ENCODE peak calls at places on chromosomes 6 and 20, in ten cellular contexts. G is type B pancreatic cell; C is astrocyte of the spinal cord; X is Daoy; E is KG1; F is activated T-cell treated with anti-CD3 and anti-CD28 coated beads, Interleukin-2, amount 50 U/mL, for 4 hours; L is Kasumi-1; N is activated CD4-positive, alpha-beta memory T cell treated with anti-CD3 and anti-CD28 coated beads for 36 hours; W is EL; T is NCI-H1105. Y is an unnamed sample.
A peak's percentile ranks its signal among the peaks of the same experiment; 100 is the strongest.

GRCh38 chr6:116522896-116523295 is 11.5 kb downstream of the CALHM5 start:
- DNase-seq in L (no peak), C (no peak), T (no peak), F (no peak), X (no peak), E (no peak), G (no peak), N (no peak), W (no peak), Y (no peak)

GRCh38 chr6:151477726-151478125 is 16.1 kb upstream of the CCDC170 start:
- DNase-seq in X (no peak), E (no peak), G (no peak), N (no peak), W (no peak), T (no peak), C (no peak), L (no peak), F (no peak), Y (no peak)

GRCh38 chr6:49327005-49327404 is 136.0 kb downstream of the MMUT start:
- DNase-seq in X (no peak), L (no peak), C (peak; percentile 21), G (no peak), E (no peak), N (no peak), T (no peak), F (no peak), W (no peak), Y (no peak)

GRCh38 chr6:157020398-157021266 is 243.5 kb downstream of the ARID1B start:
- DNase-seq in C (peak; percentile 53), T (peak; percentile 73), W (peak; percentile 72), L (peak; percentile 75), G (no peak), E (peak; percentile 72), N (peak; percentile 76), F (peak; percentile 46), X (peak; percentile 82), Y (peak; percentile 79)

GRCh38 chr20:11671015-11671511 is 246.6 kb upstream of the BTBD3 start:
- DNase-seq in W (no peak), L (no peak), C (no peak), F (no peak), N (no peak), T (no peak), G (no peak), X (no peak), E (no peak), Y (no peak)

GRCh38 chr6:116144590-116144989 is 18.7 kb upstream of the COL10A1 start:
- DNase-seq in C (peak; percentile 89), T (no peak), G (no peak), N (no peak), E (no peak), F (no peak), X (peak; percentile 84), L (no peak), W (peak; percentile 83), Y (peak; percentile 75)

GRCh38 chr6:154621611-154622010 is 111.1 kb upstream of the CNKSR3 start:
- DNase-seq in W (no peak), X (no peak), E (no peak), N (no peak), T (peak; percentile 7), C (no peak), F (no peak), L (no peak), G (no peak), Y (no peak)

GRCh38 chr20:57907131-57908083 is 197.6 kb upstream of the PMEPA1 start:
- DNase-seq in E (no peak), X (no peak), C (no peak), G (no peak), L (no peak), N (no peak), T (no peak), W (no peak), F (no peak), Y (no peak)

GRCh38 chr6:64083261-64083660 is 447.7 kb downstream of the PHF3 start:
- DNase-seq in C (no peak), N (no peak), L (no peak), X (no peak), W (no peak), T (no peak), F (no peak), G (no peak), E (no peak), Y (no peak)

GRCh38 chr6:141307309-141307998 is 825.3 kb upstream of the GJE1 start:
- DNase-seq in T (no peak), L (no peak), E (no peak), N (peak; percentile 24), W (no peak), F (no peak), X (no peak), C (no peak), G (no peak), Y (no peak)

GRCh38 chr6:163793584-163793983 is 379.1 kb downstream of the QKI start:
- DNase-seq in C (peak; percentile 81), W (peak; percentile 87), G (no peak), X (peak; percentile 79), E (no peak), F (no peak), T (no peak), L (no peak), N (no peak), Y (peak; percentile 70)

GRCh38 chr6:22236626-22237414 is 60.0 kb downstream of the PRL start:
- DNase-seq in E (no peak), X (peak; percentile 83), L (no peak), C (peak; percentile 90), F (no peak), T (no peak), G (no peak), N (no peak), W (peak; percentile 91), Y (peak; percentile 88)

GRCh38 chr6:70412797-70413113 is 553 bp upstream of the FAM135A start:
- DNase-seq in X (no peak), T (no peak), W (no peak), G (no peak), L (no peak), C (no peak), E (no peak), N (no peak), F (no peak), Y (no peak)

GRCh38 chr6:13760948-13761347 is 49.3 kb upstream of the RANBP9 start:
- DNase-seq in W (peak; percentile 16), C (no peak), G (no peak), L (no peak), X (no peak), T (no peak), F (no peak), E (no peak), N (no peak), Y (no peak)

GRCh38 chr6:135358251-135358821 is 139.2 kb downstream of the AHI1 start:
- DNase-seq in G (no peak), F (no peak), X (peak; percentile 33), W (peak; percentile 92), E (no peak), C (peak; percentile 95), T (no peak), N (no peak), L (no peak), Y (peak; percentile 84)

GRCh38 chr6:71011861-71012260 is 55.0 kb upstream of the B3GAT2 start:
- DNase-seq in F (no peak), N (no peak), E (no peak), L (no peak), W (no peak), X (no peak), T (no peak), C (no peak), G (no peak), Y (no peak)

GRCh38 chr20:41293269-41294037 is 24.1 kb downstream of the ZHX3 start:
- DNase-seq in T (no peak), C (no peak), X (no peak), L (no peak), W (peak; percentile 40), E (no peak), F (no peak), G (no peak), N (no peak), Y (peak; percentile 71)

GRCh38 chr20:50919567-50919966 is 11.7 kb downstream of the ADNP start:
- DNase-seq in W (peak; percentile 43), N (peak; percentile 35), T (no peak), C (peak; percentile 81), G (no peak), E (no peak), F (no peak), X (peak; percentile 9), L (no peak), Y (peak; percentile 74)

GRCh38 chr20:20079102-20079784 is 26.9 kb downstream of the CFAP61 start:
- DNase-seq in X (no peak), E (no peak), T (peak; percentile 25), G (no peak), L (no peak), N (no peak), F (no peak), W (no peak), C (no peak), Y (no peak)

GRCh38 chr6:10312445-10312844 is 102.4 kb downstream of the TFAP2A start:
- DNase-seq in T (no peak), F (no peak), W (no peak), X (peak; percentile 61), N (no peak), G (no peak), C (no peak), E (no peak), L (no peak), Y (no peak)

GRCh38 chr6:147040041-147040440 is 164.2 kb upstream of the STXBP5 start:
- DNase-seq in W (no peak), L (no peak), X (no peak), C (peak; percentile 9), G (no peak), T (no peak), N (no peak), F (no peak), E (no peak), Y (no peak)

GRCh38 chr6:98782772-98783171 is 51.6 kb upstream of the POU3F2 start:
- DNase-seq in N (no peak), T (no peak), L (no peak), C (no peak), X (no peak), W (no peak), G (no peak), F (no peak), E (no peak), Y (no peak)

GRCh38 chr20:31603822-31604566 is 1.1 kb upstream of the ID1 start:
- DNase-seq in E (peak; percentile 44), N (peak; percentile 86), W (peak; percentile 97), G (peak; percentile 100), F (peak; percentile 62), X (peak; percentile 99), L (peak; percentile 73), C (peak; percentile 99), T (peak; percentile 99), Y (peak; percentile 100)

GRCh38 chr6:31952140-31952805 is 6.4 kb downstream of the CFB start:
- DNase-seq in W (peak; percentile 65), G (no peak), E (no peak), F (peak; percentile 26), T (peak; percentile 18), L (peak; percentile 38), C (peak; percentile 61), X (peak; percentile 68), N (peak; percentile 59), Y (peak; percentile 72)

GRCh38 chr20:50220093-50220893 is 29.7 kb downstream of the CEBPB start:
- DNase-seq in G (no peak), L (no peak), W (no peak), E (no peak), F (no peak), N (no peak), C (no peak), X (no peak), T (no peak), Y (no peak)

GRCh38 chr20:61387204-61387958 is 135.3 kb downstream of the CDH4 start:
- DNase-seq in X (peak; percentile 77), N (peak; percentile 12), E (no peak), L (no peak), G (no peak), F (no peak), T (peak; percentile 34), C (peak; percentile 54), W (peak; percentile 33), Y (peak; percentile 58)

GRCh38 chr6:79048611-79049010 is 29.4 kb downstream of the PHIP start:
- DNase-seq in L (peak; percentile 66), C (peak; percentile 44), F (no peak), W (peak; percentile 32), G (no peak), X (peak; percentile 13), T (peak; percentile 13), N (no peak), E (no peak), Y (peak; percentile 45)

GRCh38 chr6:134094436-134094835 is 42.0 kb upstream of the SLC2A12 start:
- DNase-seq in C (peak; percentile 24), N (no peak), L (no peak), F (no peak), X (no peak), G (no peak), E (no peak), W (no peak), T (no peak), Y (no peak)

Y was measured in mesenchymal stem cell.